ENCODE peak calls at places on chromosome 12, in six cellular contexts. E is GM23338, I is K562, P is AG09309, U is uterus, R is lung. S is an unnamed sample.
A peak's percentile ranks its signal among the peaks of the same experiment; 100 is the strongest.

GRCh38 chr12:91384391-91384790 is 201.8 kb upstream of the DCN start:
- DNase-seq in R (no peak), U (no peak), P (no peak), E (no peak), I (no peak), S (no peak)

GRCh38 chr12:15206831-15207394 is 14.3 kb downstream of the RERG start:
- DNase-seq in U (no peak), P (no peak), E (peak; percentile 10), R (no peak), I (no peak), S (no peak)

GRCh38 chr12:3607039-3607719 is 116.2 kb downstream of the PRMT8 start:
- DNase-seq in R (no peak), U (no peak), P (no peak), E (no peak), I (no peak), S (no peak)

GRCh38 chr12:50221228-50222008 is 54.2 kb upstream of the CERS5 start:
- DNase-seq in R (no peak), I (no peak), P (peak; percentile 90), E (peak; percentile 67), U (no peak), S (peak; percentile 96)

GRCh38 chr12:56193025-56193578 is 3.8 kb upstream of the SMARCC2 start:
- DNase-seq in E (peak; percentile 96), I (peak; percentile 62), R (peak; percentile 85), P (peak; percentile 54), U (peak; percentile 61), S (peak; percentile 67)

GRCh38 chr12:39186744-39187143 is 256.2 kb downstream of the KIF21A start:
- DNase-seq in U (no peak), E (no peak), R (no peak), I (no peak), P (no peak), S (no peak)

GRCh38 chr12:124386661-124387509 is 92.0 kb downstream of the RFLNA start:
- DNase-seq in E (no peak), P (no peak), I (no peak), U (no peak), R (no peak), S (no peak)

GRCh38 chr12:132623072-132623869 is 4.7 kb downstream of the P2RX2 start:
- DNase-seq in I (no peak), R (no peak), P (no peak), U (no peak), E (no peak), S (no peak)

GRCh38 chr12:42023733-42024494 is 120.8 kb downstream of the GXYLT1 start:
- DNase-seq in P (peak; percentile 29), R (peak; percentile 74), U (peak; percentile 72), I (peak; percentile 63), E (peak; percentile 82), S (peak; percentile 20)

GRCh38 chr12:47801170-47801903 is 18.4 kb downstream of the HDAC7 start:
- DNase-seq in R (no peak), U (no peak), E (no peak), I (no peak), P (no peak), S (no peak)

GRCh38 chr12:50190859-50191258 is 23.7 kb upstream of the CERS5 start:
- DNase-seq in P (no peak), I (no peak), U (no peak), E (no peak), R (no peak), S (no peak)

GRCh38 chr12:122096014-122096413 is 17.5 kb downstream of the MLXIP start:
- DNase-seq in R (no peak), P (no peak), U (no peak), E (no peak), I (no peak), S (no peak)

GRCh38 chr12:65501093-65501621 is 222.7 kb downstream of the MSRB3 start:
- DNase-seq in U (peak; percentile 32), R (no peak), I (no peak), E (no peak), P (no peak), S (no peak)
- H3K4me3 ChIP-seq in U (no peak overlapping the region), R (no peak overlapping the region), I (no peak overlapping the region), E (no peak overlapping the region), P (no peak overlapping the region), S (no peak overlapping the region)

DNA sequence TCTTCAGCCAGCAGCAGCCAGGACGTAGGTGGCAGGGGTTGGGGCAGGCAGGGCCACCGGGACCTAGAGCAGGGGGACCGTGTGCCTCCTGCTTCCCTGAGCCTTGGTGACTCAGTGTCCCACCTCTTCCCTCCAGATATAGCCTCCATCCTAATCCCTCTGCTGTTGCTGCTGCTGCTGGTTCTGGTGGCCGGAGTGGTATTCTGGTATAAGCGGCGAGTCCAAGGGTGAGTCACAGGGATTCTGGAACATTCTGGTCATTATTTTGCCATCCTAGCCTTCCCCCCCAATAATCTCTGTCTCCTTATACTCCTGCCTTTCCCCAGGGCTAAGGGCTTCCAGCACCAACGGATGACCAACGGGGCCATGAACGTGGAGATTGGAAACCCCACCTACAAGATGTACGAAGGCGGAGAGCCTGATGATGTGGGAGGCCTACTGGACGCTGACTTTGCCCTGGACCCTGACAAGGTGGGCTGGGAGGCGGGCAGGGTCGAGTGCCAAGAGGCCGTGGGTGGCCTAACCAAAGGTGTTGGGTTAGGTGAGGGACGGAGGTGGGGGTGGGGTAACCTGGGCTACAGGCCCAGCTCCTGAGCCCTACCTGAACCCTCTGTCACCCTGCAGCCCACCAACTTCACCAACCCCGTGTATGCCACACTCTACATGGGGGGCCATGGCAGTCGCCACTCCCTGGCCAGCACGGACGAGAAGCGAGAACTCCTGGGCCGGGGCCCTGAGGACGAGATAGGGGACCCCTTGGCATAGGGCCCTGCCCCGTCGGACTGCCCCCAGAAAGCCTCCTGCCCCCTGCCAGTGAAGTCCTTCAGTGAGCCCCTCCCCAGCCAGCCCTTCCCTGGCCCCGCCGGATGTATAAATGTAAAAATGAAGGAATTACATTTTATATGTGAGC is 4.5 kb upstream of the NXPH4 start:
- DNase-seq in E (no peak), I (no peak), U (peak; percentile 43), R (no peak), P (no peak), S (no peak)
- TF ChIP-seq CTCF in E (peak; percentile 13), I (no peak), U (no peak), R (no peak), P (peak; percentile 18), S (no peak)

GRCh38 chr12:16603916-16604575 is 1.9 kb downstream of the LMO3 start:
- DNase-seq in U (no peak), P (no peak), E (peak; percentile 58), R (no peak), I (no peak), S (no peak)
- H3K4me3 ChIP-seq in U (peak overlapping the region; percentile 49), P (no peak overlapping the region), E (peak overlapping the region; percentile 85), R (peak overlapping the region; percentile 46), I (no peak overlapping the region), S (no peak overlapping the region)

GRCh38 chr12:96497800-96498199 is 8.4 kb downstream of the CFAP54 start:
- DNase-seq in E (no peak), I (no peak), U (no peak), R (no peak), P (no peak), S (no peak)
- TF ChIP-seq CTCF in E (no peak), I (no peak), U (no peak), R (no peak), P (no peak), S (no peak)

DNA sequence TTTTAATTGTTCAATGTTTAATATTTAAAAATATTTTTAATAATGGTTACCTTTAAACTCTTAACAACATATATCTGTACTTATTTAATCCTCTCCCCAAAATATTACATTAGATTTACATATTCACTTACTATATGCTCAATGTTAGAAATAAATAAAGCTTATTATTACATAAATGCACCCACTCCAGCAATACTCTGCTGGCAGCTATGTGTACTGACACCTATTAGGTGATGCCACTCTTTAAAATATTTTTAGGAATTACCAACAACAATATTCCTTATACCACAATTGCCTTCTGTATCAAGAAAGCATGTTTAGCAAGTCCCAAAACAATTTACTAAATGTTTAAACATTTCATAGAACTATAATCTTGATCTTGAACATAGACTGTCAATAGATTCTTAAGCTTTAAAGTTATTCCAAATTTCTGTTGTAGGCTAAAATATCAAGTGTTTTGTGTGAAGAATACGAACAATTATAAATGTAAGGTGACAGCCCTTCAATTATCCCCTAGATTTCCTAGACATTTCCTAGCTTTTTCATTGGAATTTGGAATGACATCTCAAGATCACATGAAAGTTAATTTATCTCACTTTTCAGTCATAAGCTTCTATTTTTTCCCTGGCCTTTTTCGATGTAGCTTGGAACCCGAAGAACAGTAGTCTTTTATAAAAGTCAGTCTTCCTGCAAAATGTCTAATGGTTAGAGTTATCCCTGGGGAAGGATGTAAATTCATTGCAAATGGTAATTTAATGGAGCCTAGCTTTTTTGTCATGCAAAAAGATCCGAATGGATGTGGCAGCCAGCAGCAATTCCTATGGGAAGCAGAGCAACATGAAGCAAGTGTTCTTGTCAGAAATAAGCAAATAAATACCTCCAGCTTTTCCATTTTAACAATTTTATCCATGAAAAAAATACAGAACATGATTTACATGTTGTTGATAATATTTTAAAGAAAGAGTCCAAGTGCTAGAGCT is 907.5 kb upstream of the ATXN7L3B start:
- DNase-seq in I (no peak), U (no peak), P (no peak), R (no peak), E (peak; percentile 75), S (no peak)
- H3K4me3 ChIP-seq in I (no peak overlapping the region), U (no peak overlapping the region), P (no peak overlapping the region), R (no peak overlapping the region), E (peak overlapping the region; percentile 17), S (no peak overlapping the region)

DNA sequence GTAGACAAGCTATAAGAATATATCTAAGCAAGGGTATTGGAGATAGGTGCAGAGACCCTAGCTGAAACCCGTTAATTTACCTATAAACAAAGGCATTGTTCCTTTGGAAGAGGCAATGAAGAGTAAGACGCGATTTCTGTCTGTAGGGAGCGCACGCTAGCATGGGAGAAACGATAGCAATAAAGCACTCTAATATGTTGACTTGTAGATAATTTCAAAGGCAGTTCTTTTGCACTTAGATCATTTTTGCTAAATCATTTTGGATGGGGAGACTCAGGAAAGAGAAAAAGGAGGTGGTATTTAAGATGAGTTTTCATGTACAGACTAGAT is 648 bp downstream of the CCDC77 start:
- DNase-seq in E (peak; percentile 59), U (no peak), I (no peak), R (no peak), P (no peak), S (no peak)
- TF ChIP-seq CTCF in E (peak; percentile 42), U (no peak), I (peak; percentile 48), R (no peak), P (peak; percentile 25), S (peak; percentile 9)

DNA sequence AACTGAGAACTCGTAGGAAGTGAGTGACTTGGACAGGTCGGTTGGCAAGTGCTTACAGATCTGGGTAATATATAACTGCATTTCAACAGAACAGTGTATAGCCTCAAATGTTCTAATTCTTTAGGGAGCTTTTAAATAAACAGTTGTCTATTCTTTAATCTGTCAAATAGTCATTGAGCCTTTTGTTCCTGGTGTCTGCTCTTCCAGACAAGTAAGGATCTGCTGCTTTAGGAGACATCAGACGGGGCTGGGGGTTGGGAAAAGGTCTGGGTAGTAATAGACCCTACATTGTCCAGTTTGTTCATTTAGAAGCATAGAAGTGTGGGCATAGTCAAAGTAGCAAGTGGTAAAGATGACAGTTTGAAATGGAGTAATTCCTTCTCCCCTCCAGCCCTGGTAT is 2.0 kb downstream of the PTPN11 start:
- DNase-seq in P (no peak), I (no peak), E (no peak), R (no peak), U (no peak), S (no peak)
- H3K4me3 ChIP-seq in P (no peak overlapping the region), I (no peak overlapping the region), E (no peak overlapping the region), R (no peak overlapping the region), U (no peak overlapping the region), S (peak overlapping the region; percentile 78)

GRCh38 chr12:69676257-69677012 is 22.7 kb downstream of the BEST3 start:
- DNase-seq in R (no peak), E (peak; percentile 34), U (no peak), I (no peak), P (no peak), S (no peak)
- TF ChIP-seq CTCF in R (no peak), E (peak; percentile 43), U (no peak), I (peak; percentile 55), P (no peak), S (no peak)